ENCODE peak calls at places on chromosome 12, in six cellular contexts. One of them, this sample, is unnamed. For H3K4me1 and H3K27me3, the result is how much of the 10 kb centered on the place peaks cover.

GRCh38 chr12:122437656-122438121 is 15.2 kb upstream of the CLIP1 start:
- DNase-seq in body of pancreas: peak
- DNase-seq in neural progenitor cell: no peak
- DNase-seq in upper lobe of right lung: peak
- DNase-seq in lower lobe of right lung: no peak
- DNase-seq in left lung: no peak
- DNase-seq in this sample: no peak

GRCh38 chr12:17215754-17216153 is 609.8 kb upstream of the LMO3 start:
- DNase-seq in body of pancreas: no peak
- DNase-seq in neural progenitor cell: peak
- DNase-seq in upper lobe of right lung: no peak
- DNase-seq in lower lobe of right lung: no peak
- DNase-seq in left lung: no peak
- DNase-seq in this sample: no peak

GRCh38 chr12:101877816-101878811 is 734 bp downstream of the DRAM1 start:
- DNase-seq in body of pancreas: peak
- DNase-seq in neural progenitor cell: no peak
- DNase-seq in upper lobe of right lung: no peak
- DNase-seq in lower lobe of right lung: no peak
- DNase-seq in left lung: no peak
- DNase-seq in this sample: no peak

GRCh38 chr12:87596134-87596533 is 433.1 kb downstream of the C12orf50 start:
- DNase-seq in body of pancreas: no peak
- DNase-seq in neural progenitor cell: no peak
- DNase-seq in upper lobe of right lung: no peak
- DNase-seq in lower lobe of right lung: no peak
- DNase-seq in left lung: no peak
- DNase-seq in this sample: no peak

GRCh38 chr12:111057726-111058125 is 137.3 kb upstream of the MYL2 start:
- DNase-seq in body of pancreas: no peak
- DNase-seq in neural progenitor cell: no peak
- DNase-seq in upper lobe of right lung: no peak
- DNase-seq in lower lobe of right lung: no peak
- DNase-seq in left lung: no peak
- DNase-seq in this sample: peak

GRCh38 chr12:13124661-13125505 is 21.4 kb upstream of the GSG1 start:
- DNase-seq in body of pancreas: no peak
- DNase-seq in neural progenitor cell: peak
- DNase-seq in upper lobe of right lung: no peak
- DNase-seq in lower lobe of right lung: no peak
- DNase-seq in left lung: no peak
- DNase-seq in this sample: no peak

GRCh38 chr12:19971396-19971802 is 396.9 kb upstream of the PDE3A start:
- DNase-seq in body of pancreas: peak
- DNase-seq in neural progenitor cell: peak
- DNase-seq in upper lobe of right lung: no peak
- DNase-seq in lower lobe of right lung: no peak
- DNase-seq in left lung: no peak
- DNase-seq in this sample: peak

GRCh38 chr12:124993568-124994434 is at the start of gene BRI3BP:
- DNase-seq in body of pancreas: peak
- DNase-seq in neural progenitor cell: peak
- DNase-seq in upper lobe of right lung: peak
- DNase-seq in lower lobe of right lung: peak
- DNase-seq in left lung: peak
- DNase-seq in this sample: peak

GRCh38 chr12:117124421-117125274 is 25.4 kb upstream of the TESC start:
- DNase-seq in body of pancreas: no peak
- DNase-seq in neural progenitor cell: no peak
- DNase-seq in upper lobe of right lung: peak
- DNase-seq in lower lobe of right lung: no peak
- DNase-seq in left lung: no peak
- DNase-seq in this sample: no peak

GRCh38 chr12:120797677-120798642 is 72.3 kb downstream of the ACADS start:
- DNase-seq in body of pancreas: no peak
- DNase-seq in neural progenitor cell: no peak
- DNase-seq in upper lobe of right lung: no peak
- DNase-seq in lower lobe of right lung: no peak
- DNase-seq in left lung: no peak
- DNase-seq in this sample: no peak

GRCh38 chr12:132904718-132905328 is 17.4 kb upstream of the CHFR start:
- DNase-seq in body of pancreas: peak
- DNase-seq in neural progenitor cell: peak
- DNase-seq in upper lobe of right lung: peak
- DNase-seq in lower lobe of right lung: peak
- DNase-seq in left lung: peak
- DNase-seq in this sample: peak

DNA sequence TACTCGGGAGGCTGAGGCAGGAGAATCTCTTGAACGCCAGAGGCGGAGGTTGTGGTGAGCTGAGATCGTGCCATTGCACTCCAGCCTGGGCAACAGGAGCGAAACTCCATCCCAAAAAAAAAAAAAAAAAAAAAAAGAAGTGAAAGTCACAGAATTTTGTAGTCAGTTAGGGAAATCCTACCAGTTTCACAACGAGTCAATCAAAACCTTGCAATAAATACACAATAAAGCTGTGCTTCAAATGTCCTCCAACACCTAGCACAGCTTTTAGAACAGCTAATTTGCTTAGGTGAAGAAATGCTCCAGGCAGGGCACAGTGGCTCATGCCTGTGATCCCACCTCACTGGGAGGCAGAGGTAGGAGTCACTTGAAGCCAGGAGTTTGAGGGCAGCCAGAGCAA is 112.8 kb upstream of the ATF7IP start:
- DNase-seq in body of pancreas: no peak
- DNase-seq in neural progenitor cell: no peak
- DNase-seq in upper lobe of right lung: no peak
- DNase-seq in lower lobe of right lung: no peak
- DNase-seq in left lung: no peak
- DNase-seq in this sample: no peak
- H3K4me1 ChIP-seq in body of pancreas: under half
- H3K4me1 ChIP-seq in neural progenitor cell: under half
- H3K4me1 ChIP-seq in upper lobe of right lung: under half
- H3K4me1 ChIP-seq in lower lobe of right lung: under half
- H3K4me1 ChIP-seq in left lung: under half
- H3K4me1 ChIP-seq in this sample: under half

DNA sequence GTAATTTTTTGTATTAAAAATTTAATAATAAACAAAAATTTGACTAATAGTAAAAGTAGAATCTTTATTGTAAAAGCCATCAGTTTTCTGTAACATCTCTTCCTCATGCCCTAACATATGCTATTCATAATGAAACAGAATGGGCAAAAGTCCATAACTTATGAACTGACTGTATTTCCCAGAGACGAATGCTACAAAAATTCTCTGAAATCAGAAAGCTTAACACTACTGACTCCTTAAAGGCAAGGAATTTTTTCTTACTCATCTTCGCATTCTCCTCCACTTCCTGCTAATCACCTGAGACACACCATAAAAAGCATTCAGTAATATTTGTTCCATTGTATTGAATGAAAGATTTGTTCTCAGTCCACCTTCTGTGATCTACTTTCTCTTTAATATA is 17.6 kb downstream of the MON2 start:
- DNase-seq in body of pancreas: no peak
- DNase-seq in neural progenitor cell: no peak
- DNase-seq in upper lobe of right lung: no peak
- DNase-seq in lower lobe of right lung: no peak
- DNase-seq in left lung: no peak
- DNase-seq in this sample: no peak
- H3K27me3 ChIP-seq in body of pancreas: under half
- H3K27me3 ChIP-seq in neural progenitor cell: under half
- H3K27me3 ChIP-seq in upper lobe of right lung: under half
- H3K27me3 ChIP-seq in lower lobe of right lung: under half
- H3K27me3 ChIP-seq in left lung: under half
- H3K27me3 ChIP-seq in this sample: under half

GRCh38 chr12:38056701-38057689 is 259.6 kb upstream of the ALG10B start:
- DNase-seq in body of pancreas: no peak
- DNase-seq in neural progenitor cell: no peak
- DNase-seq in upper lobe of right lung: no peak
- DNase-seq in lower lobe of right lung: no peak
- DNase-seq in left lung: no peak
- DNase-seq in this sample: no peak

GRCh38 chr12:38053113-38053512 is 263.5 kb upstream of the ALG10B start:
- DNase-seq in body of pancreas: no peak
- DNase-seq in neural progenitor cell: no peak
- DNase-seq in upper lobe of right lung: no peak
- DNase-seq in lower lobe of right lung: no peak
- DNase-seq in left lung: no peak
- DNase-seq in this sample: peak

DNA sequence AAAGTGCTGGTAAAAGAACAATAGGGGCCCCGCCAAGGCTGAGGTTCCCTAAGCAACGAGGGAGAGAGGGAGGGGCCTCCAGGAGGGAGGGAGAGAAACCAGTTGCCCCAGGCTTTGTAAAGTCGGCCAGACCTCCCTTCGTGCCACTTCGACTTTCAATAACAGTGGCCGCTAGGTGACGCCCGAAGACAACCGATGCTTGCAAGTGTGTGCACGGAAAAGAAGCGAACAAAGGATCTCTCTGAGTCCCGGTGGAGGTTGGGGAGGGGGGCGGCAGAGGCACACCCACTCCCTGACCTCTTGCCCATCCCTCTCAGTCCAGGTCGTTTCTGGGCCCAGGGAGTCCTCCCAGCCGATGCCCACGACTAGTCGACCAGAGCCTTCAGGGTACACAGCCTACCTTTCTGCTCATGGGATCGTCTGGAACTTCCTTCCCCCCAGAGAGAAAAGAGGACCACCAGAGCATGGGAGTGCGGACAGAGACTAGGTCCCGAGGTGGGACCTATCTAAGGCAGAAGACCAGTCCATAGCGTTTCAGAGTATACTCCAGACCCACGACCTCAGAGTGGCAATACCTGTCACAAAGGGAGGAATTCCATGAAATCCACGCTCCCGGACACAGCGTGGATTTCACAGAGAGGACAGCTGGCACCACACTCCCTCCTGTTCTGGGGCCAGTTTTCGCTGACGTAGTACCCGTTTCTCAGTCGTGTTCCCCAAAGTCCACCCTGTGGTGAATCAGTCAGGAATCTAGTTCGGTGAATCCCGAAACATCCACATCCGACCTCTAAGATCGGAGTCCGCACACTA is 262.7 kb upstream of the ALG10B start:
- DNase-seq in body of pancreas: peak
- DNase-seq in neural progenitor cell: no peak
- DNase-seq in upper lobe of right lung: peak
- DNase-seq in lower lobe of right lung: peak
- DNase-seq in left lung: no peak
- DNase-seq in this sample: peak
- H3K4me3 ChIP-seq in body of pancreas: no peak
- H3K4me3 ChIP-seq in neural progenitor cell: no peak
- H3K4me3 ChIP-seq in upper lobe of right lung: no peak
- H3K4me3 ChIP-seq in lower lobe of right lung: no peak
- H3K4me3 ChIP-seq in left lung: no peak
- H3K4me3 ChIP-seq in this sample: peak

GRCh38 chr12:6370576-6370935 is 4.8 kb downstream of the SCNN1A start:
- DNase-seq in body of pancreas: no peak
- DNase-seq in neural progenitor cell: no peak
- DNase-seq in upper lobe of right lung: no peak
- DNase-seq in lower lobe of right lung: no peak
- DNase-seq in left lung: no peak
- DNase-seq in this sample: no peak
- H3K4me1 ChIP-seq in body of pancreas: under half
- H3K4me1 ChIP-seq in neural progenitor cell: half or more
- H3K4me1 ChIP-seq in upper lobe of right lung: under half
- H3K4me1 ChIP-seq in lower lobe of right lung: half or more
- H3K4me1 ChIP-seq in left lung: under half
- H3K4me1 ChIP-seq in this sample: under half

DNA sequence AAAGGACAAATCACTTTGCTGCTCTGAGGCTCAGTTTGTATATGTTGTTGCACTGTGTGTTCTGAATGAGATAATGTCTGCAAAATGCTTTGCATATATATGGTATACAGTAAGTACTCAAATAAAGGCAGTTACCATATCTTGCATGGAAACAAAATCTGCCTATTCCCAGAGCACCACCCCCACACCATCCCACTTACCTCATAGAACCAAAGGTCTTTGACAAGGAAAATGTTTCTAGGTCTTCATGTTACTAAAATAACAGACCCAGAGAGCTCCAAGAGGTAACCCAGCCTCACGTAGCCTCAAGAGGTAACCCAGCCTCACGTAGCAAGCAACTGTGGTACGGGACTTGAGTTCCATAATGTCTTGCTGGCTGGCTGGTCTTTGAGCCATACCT is 71.6 kb upstream of the CMKLR1 start:
- DNase-seq in body of pancreas: no peak
- DNase-seq in neural progenitor cell: no peak
- DNase-seq in upper lobe of right lung: no peak
- DNase-seq in lower lobe of right lung: no peak
- DNase-seq in left lung: no peak
- DNase-seq in this sample: no peak
- H3K27me3 ChIP-seq in body of pancreas: under half
- H3K27me3 ChIP-seq in neural progenitor cell: under half
- H3K27me3 ChIP-seq in upper lobe of right lung: under half
- H3K27me3 ChIP-seq in lower lobe of right lung: under half
- H3K27me3 ChIP-seq in left lung: under half
- H3K27me3 ChIP-seq in this sample: under half

DNA sequence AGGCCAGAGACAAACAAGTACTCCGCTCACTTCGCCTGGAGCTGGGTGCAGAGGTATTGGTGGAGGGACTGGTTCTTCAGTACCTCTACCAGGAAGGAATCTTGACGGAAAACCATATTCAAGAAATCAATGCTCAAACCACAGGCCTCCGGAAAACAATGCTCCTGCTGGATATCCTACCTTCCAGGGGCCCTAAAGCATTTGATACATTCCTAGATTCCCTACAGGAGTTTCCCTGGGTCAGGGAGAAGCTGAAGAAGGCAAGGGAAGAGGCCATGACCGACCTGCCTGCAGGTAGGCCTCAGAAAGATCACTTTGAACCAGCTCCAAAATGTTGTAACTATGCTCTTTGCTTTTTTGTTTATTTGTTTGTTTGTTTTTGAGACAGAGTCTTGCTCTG is 1.6 kb downstream of the CRADD start:
- DNase-seq in body of pancreas: no peak
- DNase-seq in neural progenitor cell: no peak
- DNase-seq in upper lobe of right lung: no peak
- DNase-seq in lower lobe of right lung: no peak
- DNase-seq in left lung: no peak
- DNase-seq in this sample: no peak
- H3K4me3 ChIP-seq in body of pancreas: no peak
- H3K4me3 ChIP-seq in neural progenitor cell: no peak
- H3K4me3 ChIP-seq in upper lobe of right lung: no peak
- H3K4me3 ChIP-seq in lower lobe of right lung: no peak
- H3K4me3 ChIP-seq in left lung: no peak
- H3K4me3 ChIP-seq in this sample: no peak

This sample was measured in BE2C.